ENCODE peak calls at places on chromosome 18, in eight cellular contexts. One of them, this sample, is unnamed.

GRCh38 chr18:41745166-41746049 is 209.6 kb upstream of the PIK3C3 start:
- DNase-seq in fibroblast of lung: peak
- DNase-seq in D341Med: peak
- DNase-seq in neuronal stem cell: peak
- DNase-seq in C1 segment of cervical spinal cord: peak
- DNase-seq in iPS DF 6.9: no peak
- DNase-seq in right cardiac atrium: peak
- DNase-seq in NCI-H1694 treated with DMSO at 0.1 percent for 48 hours: peak
- DNase-seq in this sample: peak

GRCh38 chr18:32315881-32316280 is 126.0 kb downstream of the MEP1B start:
- DNase-seq in neuronal stem cell: no peak
- DNase-seq in NCI-H1694 treated with DMSO at 0.1 percent for 48 hours: no peak
- DNase-seq in D341Med: no peak
- DNase-seq in C1 segment of cervical spinal cord: no peak
- DNase-seq in right cardiac atrium: no peak
- DNase-seq in fibroblast of lung: peak
- DNase-seq in iPS DF 6.9: no peak
- DNase-seq in this sample: no peak

GRCh38 chr18:68147728-68148127 is 567.2 kb downstream of the TMX3 start:
- DNase-seq in right cardiac atrium: no peak
- DNase-seq in iPS DF 6.9: no peak
- DNase-seq in C1 segment of cervical spinal cord: no peak
- DNase-seq in D341Med: no peak
- DNase-seq in NCI-H1694 treated with DMSO at 0.1 percent for 48 hours: no peak
- DNase-seq in neuronal stem cell: no peak
- DNase-seq in fibroblast of lung: peak
- DNase-seq in this sample: no peak

GRCh38 chr18:28735731-28736130 is 558.8 kb upstream of the CDH2 start:
- DNase-seq in neuronal stem cell: no peak
- DNase-seq in fibroblast of lung: peak
- DNase-seq in D341Med: no peak
- DNase-seq in iPS DF 6.9: no peak
- DNase-seq in right cardiac atrium: no peak
- DNase-seq in C1 segment of cervical spinal cord: no peak
- DNase-seq in NCI-H1694 treated with DMSO at 0.1 percent for 48 hours: no peak
- DNase-seq in this sample: no peak

GRCh38 chr18:49613741-49614151 is 51.9 kb downstream of the LIPG start:
- DNase-seq in C1 segment of cervical spinal cord: no peak
- DNase-seq in NCI-H1694 treated with DMSO at 0.1 percent for 48 hours: no peak
- DNase-seq in D341Med: no peak
- DNase-seq in neuronal stem cell: no peak
- DNase-seq in fibroblast of lung: no peak
- DNase-seq in right cardiac atrium: no peak
- DNase-seq in iPS DF 6.9: no peak
- DNase-seq in this sample: no peak

GRCh38 chr18:49400398-49401072 is 59.9 kb downstream of the DYM start:
- DNase-seq in right cardiac atrium: no peak
- DNase-seq in neuronal stem cell: no peak
- DNase-seq in NCI-H1694 treated with DMSO at 0.1 percent for 48 hours: no peak
- DNase-seq in iPS DF 6.9: no peak
- DNase-seq in fibroblast of lung: peak
- DNase-seq in C1 segment of cervical spinal cord: no peak
- DNase-seq in D341Med: no peak
- DNase-seq in this sample: no peak

GRCh38 chr18:48134609-48135008 is 204.2 kb upstream of the SMAD2 start:
- DNase-seq in NCI-H1694 treated with DMSO at 0.1 percent for 48 hours: no peak
- DNase-seq in iPS DF 6.9: no peak
- DNase-seq in right cardiac atrium: no peak
- DNase-seq in fibroblast of lung: no peak
- DNase-seq in neuronal stem cell: no peak
- DNase-seq in D341Med: no peak
- DNase-seq in C1 segment of cervical spinal cord: no peak
- DNase-seq in this sample: no peak

GRCh38 chr18:22143347-22144340 is 25.7 kb upstream of the GATA6 start:
- DNase-seq in D341Med: no peak
- DNase-seq in NCI-H1694 treated with DMSO at 0.1 percent for 48 hours: no peak
- DNase-seq in right cardiac atrium: no peak
- DNase-seq in fibroblast of lung: no peak
- DNase-seq in iPS DF 6.9: no peak
- DNase-seq in neuronal stem cell: no peak
- DNase-seq in C1 segment of cervical spinal cord: no peak
- DNase-seq in this sample: no peak

GRCh38 chr18:51614967-51615571 is 417.6 kb upstream of the MEX3C start:
- DNase-seq in D341Med: no peak
- DNase-seq in NCI-H1694 treated with DMSO at 0.1 percent for 48 hours: no peak
- DNase-seq in neuronal stem cell: no peak
- DNase-seq in iPS DF 6.9: no peak
- DNase-seq in right cardiac atrium: no peak
- DNase-seq in fibroblast of lung: no peak
- DNase-seq in C1 segment of cervical spinal cord: no peak
- DNase-seq in this sample: no peak

GRCh38 chr18:45384137-45384998 is 230.9 kb upstream of the SLC14A2 start:
- DNase-seq in iPS DF 6.9: peak
- DNase-seq in NCI-H1694 treated with DMSO at 0.1 percent for 48 hours: peak
- DNase-seq in C1 segment of cervical spinal cord: peak
- DNase-seq in neuronal stem cell: peak
- DNase-seq in fibroblast of lung: peak
- DNase-seq in D341Med: peak
- DNase-seq in right cardiac atrium: peak
- DNase-seq in this sample: peak

GRCh38 chr18:54958711-54959625 is at the start of gene CCDC68:
- DNase-seq in neuronal stem cell: peak
- DNase-seq in D341Med: no peak
- DNase-seq in C1 segment of cervical spinal cord: no peak
- DNase-seq in NCI-H1694 treated with DMSO at 0.1 percent for 48 hours: no peak
- DNase-seq in right cardiac atrium: peak
- DNase-seq in iPS DF 6.9: peak
- DNase-seq in fibroblast of lung: peak
- DNase-seq in this sample: peak

GRCh38 chr18:23317975-23318675 is 135.0 kb upstream of the RIOK3 start:
- DNase-seq in C1 segment of cervical spinal cord: no peak
- DNase-seq in D341Med: no peak
- DNase-seq in fibroblast of lung: no peak
- DNase-seq in right cardiac atrium: no peak
- DNase-seq in NCI-H1694 treated with DMSO at 0.1 percent for 48 hours: no peak
- DNase-seq in neuronal stem cell: no peak
- DNase-seq in iPS DF 6.9: no peak
- DNase-seq in this sample: no peak

GRCh38 chr18:23711421-23711820 is 22.2 kb downstream of the LAMA3 start:
- DNase-seq in right cardiac atrium: no peak
- DNase-seq in NCI-H1694 treated with DMSO at 0.1 percent for 48 hours: no peak
- DNase-seq in iPS DF 6.9: no peak
- DNase-seq in neuronal stem cell: no peak
- DNase-seq in D341Med: no peak
- DNase-seq in C1 segment of cervical spinal cord: no peak
- DNase-seq in fibroblast of lung: no peak
- DNase-seq in this sample: no peak

GRCh38 chr18:9506046-9506792 is 30.9 kb downstream of the RALBP1 start:
- DNase-seq in fibroblast of lung: no peak
- DNase-seq in NCI-H1694 treated with DMSO at 0.1 percent for 48 hours: no peak
- DNase-seq in C1 segment of cervical spinal cord: no peak
- DNase-seq in right cardiac atrium: no peak
- DNase-seq in D341Med: peak
- DNase-seq in neuronal stem cell: no peak
- DNase-seq in iPS DF 6.9: no peak
- DNase-seq in this sample: no peak

GRCh38 chr18:67408240-67408639 is 108.3 kb downstream of the DSEL start:
- DNase-seq in NCI-H1694 treated with DMSO at 0.1 percent for 48 hours: no peak
- DNase-seq in iPS DF 6.9: no peak
- DNase-seq in right cardiac atrium: no peak
- DNase-seq in fibroblast of lung: peak
- DNase-seq in C1 segment of cervical spinal cord: no peak
- DNase-seq in D341Med: no peak
- DNase-seq in neuronal stem cell: no peak
- DNase-seq in this sample: no peak

GRCh38 chr18:69432847-69433246 is 32.2 kb downstream of the DOK6 start:
- DNase-seq in fibroblast of lung: no peak
- DNase-seq in iPS DF 6.9: no peak
- DNase-seq in neuronal stem cell: no peak
- DNase-seq in right cardiac atrium: no peak
- DNase-seq in C1 segment of cervical spinal cord: no peak
- DNase-seq in D341Med: no peak
- DNase-seq in NCI-H1694 treated with DMSO at 0.1 percent for 48 hours: no peak
- DNase-seq in this sample: no peak

GRCh38 chr18:45106331-45106774 is 425.7 kb downstream of the SETBP1 start:
- DNase-seq in NCI-H1694 treated with DMSO at 0.1 percent for 48 hours: no peak
- DNase-seq in iPS DF 6.9: no peak
- DNase-seq in right cardiac atrium: no peak
- DNase-seq in fibroblast of lung: peak
- DNase-seq in D341Med: no peak
- DNase-seq in neuronal stem cell: no peak
- DNase-seq in C1 segment of cervical spinal cord: no peak
- DNase-seq in this sample: no peak

GRCh38 chr18:9392726-9393125 is 58.2 kb downstream of the TWSG1 start:
- DNase-seq in right cardiac atrium: no peak
- DNase-seq in D341Med: no peak
- DNase-seq in iPS DF 6.9: no peak
- DNase-seq in C1 segment of cervical spinal cord: no peak
- DNase-seq in NCI-H1694 treated with DMSO at 0.1 percent for 48 hours: no peak
- DNase-seq in neuronal stem cell: no peak
- DNase-seq in fibroblast of lung: no peak
- DNase-seq in this sample: no peak

GRCh38 chr18:36757081-36757480 is 71.7 kb downstream of the TPGS2 start:
- DNase-seq in fibroblast of lung: peak
- DNase-seq in D341Med: peak
- DNase-seq in neuronal stem cell: peak
- DNase-seq in right cardiac atrium: no peak
- DNase-seq in C1 segment of cervical spinal cord: no peak
- DNase-seq in iPS DF 6.9: peak
- DNase-seq in NCI-H1694 treated with DMSO at 0.1 percent for 48 hours: peak
- DNase-seq in this sample: no peak

GRCh38 chr18:2573408-2573807 is 2.1 kb downstream of the NDC80 start:
- DNase-seq in fibroblast of lung: no peak
- DNase-seq in D341Med: no peak
- DNase-seq in right cardiac atrium: no peak
- DNase-seq in C1 segment of cervical spinal cord: no peak
- DNase-seq in neuronal stem cell: no peak
- DNase-seq in NCI-H1694 treated with DMSO at 0.1 percent for 48 hours: no peak
- DNase-seq in iPS DF 6.9: no peak
- DNase-seq in this sample: no peak

GRCh38 chr18:76264851-76265250 is 230.2 kb downstream of the ZNF516 start:
- DNase-seq in NCI-H1694 treated with DMSO at 0.1 percent for 48 hours: no peak
- DNase-seq in D341Med: no peak
- DNase-seq in right cardiac atrium: no peak
- DNase-seq in neuronal stem cell: no peak
- DNase-seq in fibroblast of lung: no peak
- DNase-seq in C1 segment of cervical spinal cord: no peak
- DNase-seq in iPS DF 6.9: no peak
- DNase-seq in this sample: no peak

GRCh38 chr18:10351221-10351795 is 103.1 kb upstream of the APCDD1 start:
- DNase-seq in NCI-H1694 treated with DMSO at 0.1 percent for 48 hours: no peak
- DNase-seq in neuronal stem cell: no peak
- DNase-seq in fibroblast of lung: no peak
- DNase-seq in right cardiac atrium: no peak
- DNase-seq in D341Med: no peak
- DNase-seq in C1 segment of cervical spinal cord: no peak
- DNase-seq in iPS DF 6.9: no peak
- DNase-seq in this sample: no peak